ENCODE peak calls at places on chromosomes 6 and 20, in nine cellular contexts. M, F, B, K, A, P, U, G and D are unnamed samples.

GRCh38 chr20:1336699-1337387 is 7.9 kb upstream of the SDCBP2 start:
- DNase-seq in U (no peak), K (peak), B (no peak), M (no peak), G (peak), A (peak), P (peak), F (no peak), D (no peak)

GRCh38 chr20:53795170-53795569 is 201.5 kb upstream of the ZNF217 start:
- DNase-seq in B (no peak), A (no peak), G (no peak), F (no peak), K (no peak), U (no peak), P (no peak), M (no peak), D (no peak)

GRCh38 chr6:149891259-149891658 is 6.7 kb downstream of the RAET1E start:
- DNase-seq in A (no peak), F (no peak), K (no peak), P (no peak), M (no peak), G (no peak), U (no peak), B (no peak), D (no peak)

GRCh38 chr6:150641398-150642139 is 41.9 kb downstream of the PLEKHG1 start:
- DNase-seq in P (no peak), U (no peak), F (no peak), B (no peak), K (no peak), M (no peak), A (no peak), G (no peak), D (peak)

GRCh38 chr6:38185244-38185643 is 365.7 kb downstream of the ZFAND3 start:
- DNase-seq in U (no peak), A (no peak), P (peak), F (no peak), M (no peak), G (no peak), B (no peak), K (no peak), D (no peak)

GRCh38 chr6:1348675-1349074 is 36.8 kb downstream of the FOXQ1 start:
- DNase-seq in A (peak), K (peak), M (no peak), G (peak), U (no peak), F (no peak), B (no peak), P (no peak), D (no peak)

GRCh38 chr6:122495612-122496011 is 24.0 kb upstream of the SERINC1 start:
- DNase-seq in B (no peak), F (no peak), A (no peak), G (no peak), U (no peak), K (no peak), M (no peak), P (no peak), D (peak)

GRCh38 chr20:45138451-45139300 is 14.4 kb upstream of the WFDC12 start:
- DNase-seq in K (peak), P (peak), U (no peak), F (peak), A (peak), M (no peak), G (peak), B (peak), D (peak)

GRCh38 chr6:126054802-126055201 is 68.5 kb downstream of the TRMT11 start:
- DNase-seq in U (no peak), M (no peak), A (no peak), K (no peak), P (no peak), G (no peak), F (no peak), B (no peak), D (no peak)

GRCh38 chr6:41426888-41427641 is 91.7 kb downstream of the NCR2 start:
- DNase-seq in U (no peak), P (no peak), K (no peak), G (no peak), A (no peak), B (no peak), M (no peak), F (no peak), D (no peak)

GRCh38 chr6:105968230-105968954 is 117.7 kb upstream of the PRDM1 start:
- DNase-seq in U (no peak), B (no peak), A (no peak), G (no peak), F (no peak), K (no peak), M (no peak), P (no peak), D (no peak)

GRCh38 chr6:659716-660581 is 3.0 kb upstream of the HUS1B start:
- DNase-seq in A (no peak), G (no peak), K (peak), B (no peak), F (no peak), M (no peak), P (no peak), U (no peak), D (no peak)

GRCh38 chr20:11995750-11996567 is 78.3 kb downstream of the BTBD3 start:
- DNase-seq in P (no peak), G (no peak), A (no peak), K (peak), B (no peak), U (no peak), M (no peak), F (no peak), D (no peak)

GRCh38 chr6:13099771-13100170 is 228.6 kb downstream of the TBC1D7 start:
- DNase-seq in K (no peak), M (no peak), B (no peak), P (no peak), A (no peak), F (no peak), G (no peak), U (no peak), D (no peak)
- TF ChIP-seq CTCF in K (peak), M (peak), B (no peak), P (no peak), A (no peak), F (no peak), G (peak), U (no peak), D (peak)

GRCh38 chr6:35312076-35312762 is 14.6 kb downstream of the DEF6 start:
- DNase-seq in K (no peak), P (no peak), F (no peak), U (no peak), B (no peak), G (no peak), M (no peak), A (no peak), D (no peak)
- TF ChIP-seq CTCF in K (no peak), P (no peak), F (no peak), U (no peak), B (no peak), G (no peak), M (no peak), A (no peak), D (no peak)

GRCh38 chr6:47509937-47510336 is 32.3 kb downstream of the CD2AP start:
- DNase-seq in B (no peak), A (no peak), G (no peak), U (no peak), P (no peak), M (no peak), F (no peak), K (no peak), D (no peak)
- TF ChIP-seq CTCF in B (no peak), A (no peak), G (no peak), U (no peak), P (no peak), M (no peak), F (no peak), K (no peak), D (no peak)

GRCh38 chr6:36594029-36594815 is at the start of gene SRSF3:
- DNase-seq in A (peak), M (peak), P (peak), G (peak), B (peak), F (peak), U (peak), K (peak), D (peak)
- TF ChIP-seq CTCF in A (peak), M (peak), P (peak), G (peak), B (peak), F (peak), U (no peak), K (peak), D (peak)

DNA sequence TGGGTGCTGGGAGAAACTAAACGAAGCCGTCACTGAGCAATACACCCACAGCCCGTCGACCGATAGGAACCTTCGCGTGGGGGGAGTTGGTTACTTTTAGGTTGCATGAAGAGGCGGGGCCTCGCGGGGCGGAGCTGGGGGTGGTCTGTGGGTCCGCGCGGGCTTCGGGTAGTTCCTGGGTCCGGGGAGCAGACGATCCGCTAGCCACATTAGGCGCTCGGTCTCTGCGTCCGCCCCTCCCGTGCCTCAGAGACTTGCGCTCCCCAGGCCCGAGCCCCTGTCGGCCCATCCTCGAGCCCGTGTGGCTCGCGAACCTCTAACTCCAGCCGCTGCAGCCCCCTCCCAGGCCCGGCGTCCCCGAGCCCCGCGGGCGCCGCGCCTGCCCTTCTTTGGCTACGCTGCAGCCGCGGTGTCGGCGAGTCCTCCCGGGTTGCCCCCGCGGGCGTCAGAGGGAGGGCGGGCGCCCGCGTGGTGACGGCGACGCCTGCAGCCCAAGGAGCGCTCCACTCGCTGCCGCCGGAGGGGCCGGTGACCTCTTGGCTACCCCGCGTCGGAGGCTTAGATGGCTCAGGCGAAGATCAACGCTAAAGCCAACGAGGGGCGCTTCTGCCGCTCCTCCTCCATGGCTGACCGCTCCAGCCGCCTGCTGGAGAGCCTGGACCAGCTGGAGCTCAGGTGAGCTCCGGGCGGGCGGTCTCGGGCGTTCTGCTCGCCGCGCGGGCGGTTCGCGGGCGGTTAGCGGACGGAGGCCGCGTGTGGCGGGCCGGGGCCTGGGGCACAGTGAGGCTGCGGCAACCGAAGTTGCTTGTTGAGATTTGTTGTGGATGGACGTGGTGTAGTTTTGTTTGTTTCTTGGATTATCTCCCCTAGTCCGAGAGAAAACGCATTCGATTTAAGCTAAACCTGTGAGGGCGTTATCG is at the start of gene BAG2:
- DNase-seq in P (peak), F (peak), M (peak), G (peak), B (peak), K (peak), U (peak), A (peak), D (peak)
- TF ChIP-seq CTCF in P (peak), F (no peak), M (peak), G (peak), B (peak), K (peak), U (no peak), A (peak), D (peak)

GRCh38 chr6:142698751-142699150 is 246.2 kb downstream of the HIVEP2 start:
- DNase-seq in A (no peak), P (no peak), K (no peak), U (no peak), M (no peak), F (no peak), G (no peak), B (no peak), D (no peak)
- TF ChIP-seq CTCF in A (no peak), P (no peak), K (no peak), U (peak), M (peak), F (no peak), G (peak), B (no peak), D (peak)

GRCh38 chr6:135498178-135498841 is 770 bp upstream of the AHI1 start:
- DNase-seq in A (peak), G (peak), K (peak), M (peak), U (peak), B (peak), F (peak), P (no peak), D (no peak)

GRCh38 chr6:135499441-135500340 is 2.2 kb upstream of the AHI1 start:
- DNase-seq in P (no peak), A (no peak), U (no peak), F (no peak), G (no peak), K (no peak), B (no peak), M (no peak), D (no peak)

GRCh38 chr6:135493218-135493961 is 4.2 kb downstream of the AHI1 start:
- DNase-seq in U (no peak), B (no peak), A (no peak), P (no peak), F (no peak), G (no peak), M (no peak), K (no peak), D (no peak)

GRCh38 chr6:135496805-135497411 is 632 bp downstream of the AHI1 start:
- DNase-seq in P (no peak), A (no peak), K (no peak), F (no peak), B (no peak), M (no peak), U (no peak), G (peak), D (no peak)

DNA sequence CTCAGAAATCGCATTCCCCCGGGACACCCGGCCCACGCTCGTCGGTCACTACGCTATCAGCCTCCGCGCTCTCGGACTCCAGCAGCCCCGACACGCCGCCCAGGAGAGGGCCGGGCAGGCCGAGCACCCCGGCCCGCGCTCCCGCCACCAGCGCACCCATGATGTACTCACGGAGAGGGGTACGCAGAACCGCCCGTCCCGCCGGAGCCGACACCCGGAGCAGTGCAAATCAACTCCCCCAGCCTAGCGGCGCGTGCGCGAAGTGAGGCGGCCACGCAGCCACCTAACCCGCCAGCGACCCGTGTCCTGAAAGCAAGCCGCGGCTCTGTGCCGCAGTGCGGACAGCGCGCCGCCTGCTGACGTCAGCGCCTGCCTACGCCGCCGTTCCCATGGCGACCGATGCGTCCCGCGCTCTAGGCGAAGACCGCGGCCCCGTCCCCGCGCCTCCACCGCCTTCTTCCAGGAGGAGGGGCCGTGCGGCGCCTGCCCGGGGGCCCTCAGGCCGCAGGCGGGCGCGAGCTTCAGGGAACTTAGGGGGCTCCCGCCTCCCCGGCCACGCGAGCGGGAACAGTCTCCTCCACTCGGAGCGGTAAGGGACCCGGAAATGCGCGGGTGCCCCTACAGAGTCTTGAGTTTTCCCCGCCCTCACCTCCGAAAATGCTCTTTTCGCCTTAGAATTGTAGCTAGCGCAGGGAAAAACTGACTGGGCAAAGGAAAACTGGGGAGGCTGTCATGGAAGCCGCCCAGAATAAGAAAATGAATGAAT is at the start of gene AHI1:
- DNase-seq in P (peak), A (peak), K (peak), U (peak), G (peak), M (peak), B (peak), F (peak), D (peak)
- TF ChIP-seq CTCF in P (peak), A (no peak), K (peak), U (peak), G (no peak), M (no peak), B (no peak), F (no peak), D (no peak)

GRCh38 chr6:65637289-65638046 is 69.6 kb downstream of the EYS start:
- DNase-seq in G (no peak), P (no peak), M (no peak), K (no peak), F (no peak), U (no peak), A (no peak), B (no peak), D (no peak)

GRCh38 chr6:65633516-65633915 is 73.5 kb downstream of the EYS start:
- DNase-seq in K (peak), F (no peak), U (no peak), P (no peak), G (no peak), M (no peak), B (no peak), A (no peak), D (no peak)

GRCh38 chr6:65642776-65643175 is 64.2 kb downstream of the EYS start:
- DNase-seq in P (no peak), U (no peak), A (no peak), K (no peak), B (no peak), G (no peak), M (no peak), F (no peak), D (no peak)

DNA sequence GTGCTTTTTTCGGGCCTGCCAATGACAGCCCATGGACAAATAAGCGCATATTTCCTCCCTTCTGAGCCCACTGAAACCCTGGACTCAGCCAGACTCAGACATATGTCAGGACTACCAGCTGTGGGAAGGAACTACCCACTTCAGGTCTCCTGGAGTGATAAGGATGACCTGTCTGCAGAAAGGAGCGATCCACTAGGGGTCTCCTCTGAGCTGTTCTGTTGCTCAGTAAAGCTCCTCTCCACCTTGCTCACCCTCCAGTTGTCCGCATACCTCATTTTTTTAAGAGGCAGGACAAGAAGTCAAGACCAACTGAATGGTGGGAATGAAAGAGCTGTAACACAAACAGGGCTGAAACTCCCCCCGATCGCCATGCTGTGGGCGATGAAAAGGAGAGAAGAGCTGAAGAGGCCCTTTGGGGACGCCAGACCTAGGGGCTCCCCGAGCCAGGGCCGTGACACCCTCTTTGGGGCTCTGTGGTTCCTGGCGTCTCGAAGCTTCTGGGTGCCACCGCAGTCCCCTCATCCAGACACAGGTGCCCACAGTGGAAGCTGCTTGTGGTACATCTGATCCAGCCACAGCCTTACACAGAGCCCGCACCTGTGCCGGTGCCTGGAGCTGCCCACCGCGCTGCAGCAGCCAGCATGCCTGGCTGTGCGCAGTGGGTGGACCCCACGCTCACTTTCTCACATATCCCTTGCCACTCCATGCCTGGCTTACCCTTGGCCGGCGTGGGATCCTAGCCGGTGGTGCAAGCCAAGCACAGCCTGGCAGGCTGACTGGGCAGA is 68.8 kb downstream of the EYS start:
- DNase-seq in P (no peak), B (no peak), K (no peak), G (no peak), F (no peak), U (no peak), M (no peak), A (no peak), D (no peak)
- TF ChIP-seq CTCF in P (no peak), B (no peak), K (no peak), G (no peak), F (no peak), U (no peak), M (peak), A (no peak), D (no peak)

GRCh38 chr20:13262302-13262650 is 41.2 kb downstream of the ISM1 start:
- DNase-seq in F (no peak), A (no peak), K (no peak), B (no peak), G (no peak), M (no peak), U (no peak), P (no peak), D (no peak)
- TF ChIP-seq CTCF in F (no peak), A (no peak), K (no peak), B (no peak), G (no peak), M (no peak), U (no peak), P (no peak), D (no peak)

DNA sequence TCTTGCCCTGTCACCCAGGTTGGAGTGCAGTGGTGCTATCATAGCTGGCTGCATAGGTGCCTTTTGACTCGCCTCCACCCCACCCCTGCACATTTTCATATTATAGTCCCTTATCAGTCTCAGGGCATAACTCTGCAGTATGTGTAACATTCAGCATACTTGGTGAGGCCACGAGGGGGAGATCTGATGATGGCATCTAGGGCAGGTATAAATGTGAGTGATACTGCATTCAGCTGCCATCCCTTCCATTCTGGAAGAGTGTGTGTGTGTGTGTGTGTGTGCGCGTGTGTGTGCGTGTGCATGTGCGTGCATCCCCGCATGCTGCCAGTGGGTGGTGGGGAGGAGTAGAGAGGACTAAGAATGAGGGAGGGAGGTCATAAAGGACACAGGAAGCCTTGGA is 81.4 kb downstream of the JARID2 start:
- DNase-seq in K (no peak), P (no peak), A (no peak), M (no peak), F (no peak), B (peak), G (no peak), U (no peak), D (peak)
- TF ChIP-seq CTCF in K (peak), P (no peak), A (peak), M (peak), F (no peak), B (peak), G (peak), U (no peak), D (peak)